ENCODE peak calls at places on chromosomes 1 and 21, in six cellular contexts. One of them, this sample, is unnamed.

GRCh38 chr1:4180066-4180735 is 280.1 kb upstream of the C1orf174 start:
- DNase-seq in Ammon's horn: no peak
- DNase-seq in left ventricle myocardium superior: no peak
- DNase-seq in G401: no peak
- DNase-seq in HT1080: no peak
- DNase-seq in stimulated activated effector memory CD8-positive, alpha-beta T cell treated with anti-CD3 and anti-CD28 coated beads, Interleukin-12 subunit alpha, Interleukin-12 subunit beta, amount 100 ng/mL, for 72 hours: no peak
- DNase-seq in this sample: no peak

GRCh38 chr1:64295566-64295965 is 92.1 kb downstream of the UBE2U start:
- DNase-seq in left ventricle myocardium superior: no peak
- DNase-seq in HT1080: no peak
- DNase-seq in stimulated activated effector memory CD8-positive, alpha-beta T cell treated with anti-CD3 and anti-CD28 coated beads, Interleukin-12 subunit alpha, Interleukin-12 subunit beta, amount 100 ng/mL, for 72 hours: no peak
- DNase-seq in Ammon's horn: no peak
- DNase-seq in G401: no peak
- DNase-seq in this sample: no peak

GRCh38 chr1:174166530-174167328 is 7.4 kb downstream of the RABGAP1L start:
- DNase-seq in G401: no peak
- DNase-seq in left ventricle myocardium superior: no peak
- DNase-seq in stimulated activated effector memory CD8-positive, alpha-beta T cell treated with anti-CD3 and anti-CD28 coated beads, Interleukin-12 subunit alpha, Interleukin-12 subunit beta, amount 100 ng/mL, for 72 hours: no peak
- DNase-seq in Ammon's horn: no peak
- DNase-seq in HT1080: no peak
- DNase-seq in this sample: no peak

GRCh38 chr1:205442051-205442721 is 13.7 kb downstream of the BLACAT1 start:
- DNase-seq in HT1080: no peak
- DNase-seq in Ammon's horn: no peak
- DNase-seq in stimulated activated effector memory CD8-positive, alpha-beta T cell treated with anti-CD3 and anti-CD28 coated beads, Interleukin-12 subunit alpha, Interleukin-12 subunit beta, amount 100 ng/mL, for 72 hours: no peak
- DNase-seq in left ventricle myocardium superior: no peak
- DNase-seq in G401: peak; percentile 62
- DNase-seq in this sample: peak; percentile 62

GRCh38 chr1:30450148-30450817 is 273.1 kb downstream of the MATN1 start:
- DNase-seq in left ventricle myocardium superior: no peak
- DNase-seq in Ammon's horn: no peak
- DNase-seq in stimulated activated effector memory CD8-positive, alpha-beta T cell treated with anti-CD3 and anti-CD28 coated beads, Interleukin-12 subunit alpha, Interleukin-12 subunit beta, amount 100 ng/mL, for 72 hours: peak; percentile 29
- DNase-seq in HT1080: no peak
- DNase-seq in G401: no peak
- DNase-seq in this sample: no peak

GRCh38 chr1:24150228-24151174 is 7.6 kb upstream of the IL22RA1 start:
- DNase-seq in HT1080: peak; percentile 84
- DNase-seq in stimulated activated effector memory CD8-positive, alpha-beta T cell treated with anti-CD3 and anti-CD28 coated beads, Interleukin-12 subunit alpha, Interleukin-12 subunit beta, amount 100 ng/mL, for 72 hours: peak; percentile 96
- DNase-seq in G401: peak; percentile 92
- DNase-seq in Ammon's horn: peak; percentile 88
- DNase-seq in left ventricle myocardium superior: peak; percentile 92
- DNase-seq in this sample: peak; percentile 92

GRCh38 chr21:46214478-46215340 is 13.9 kb downstream of the LSS start:
- DNase-seq in G401: no peak
- DNase-seq in stimulated activated effector memory CD8-positive, alpha-beta T cell treated with anti-CD3 and anti-CD28 coated beads, Interleukin-12 subunit alpha, Interleukin-12 subunit beta, amount 100 ng/mL, for 72 hours: no peak
- DNase-seq in Ammon's horn: no peak
- DNase-seq in left ventricle myocardium superior: no peak
- DNase-seq in HT1080: no peak
- DNase-seq in this sample: peak; percentile 28

GRCh38 chr1:89598450-89599331 is 34.2 kb upstream of the LRRC8C start:
- DNase-seq in Ammon's horn: peak; percentile 63
- DNase-seq in stimulated activated effector memory CD8-positive, alpha-beta T cell treated with anti-CD3 and anti-CD28 coated beads, Interleukin-12 subunit alpha, Interleukin-12 subunit beta, amount 100 ng/mL, for 72 hours: no peak
- DNase-seq in left ventricle myocardium superior: no peak
- DNase-seq in HT1080: peak; percentile 57
- DNase-seq in G401: peak; percentile 54
- DNase-seq in this sample: no peak

GRCh38 chr1:162922196-162922595 is 61.2 kb upstream of the CCDC190 start:
- DNase-seq in stimulated activated effector memory CD8-positive, alpha-beta T cell treated with anti-CD3 and anti-CD28 coated beads, Interleukin-12 subunit alpha, Interleukin-12 subunit beta, amount 100 ng/mL, for 72 hours: no peak
- DNase-seq in left ventricle myocardium superior: no peak
- DNase-seq in HT1080: peak; percentile 67
- DNase-seq in Ammon's horn: no peak
- DNase-seq in G401: no peak
- DNase-seq in this sample: no peak

GRCh38 chr1:51956528-51957509 is 33.7 kb downstream of the RAB3B start:
- DNase-seq in HT1080: peak; percentile 72
- DNase-seq in G401: no peak
- DNase-seq in Ammon's horn: no peak
- DNase-seq in left ventricle myocardium superior: no peak
- DNase-seq in stimulated activated effector memory CD8-positive, alpha-beta T cell treated with anti-CD3 and anti-CD28 coated beads, Interleukin-12 subunit alpha, Interleukin-12 subunit beta, amount 100 ng/mL, for 72 hours: no peak
- DNase-seq in this sample: no peak

GRCh38 chr1:221741364-221741970 is 422 bp downstream of the DUSP10 start:
- DNase-seq in HT1080: no peak
- DNase-seq in G401: no peak
- DNase-seq in left ventricle myocardium superior: peak; percentile 35
- DNase-seq in Ammon's horn: peak; percentile 35
- DNase-seq in stimulated activated effector memory CD8-positive, alpha-beta T cell treated with anti-CD3 and anti-CD28 coated beads, Interleukin-12 subunit alpha, Interleukin-12 subunit beta, amount 100 ng/mL, for 72 hours: peak; percentile 64
- DNase-seq in this sample: peak; percentile 66

GRCh38 chr1:240036526-240036925 is 55.2 kb upstream of the FMN2 start:
- DNase-seq in G401: no peak
- DNase-seq in Ammon's horn: no peak
- DNase-seq in stimulated activated effector memory CD8-positive, alpha-beta T cell treated with anti-CD3 and anti-CD28 coated beads, Interleukin-12 subunit alpha, Interleukin-12 subunit beta, amount 100 ng/mL, for 72 hours: no peak
- DNase-seq in HT1080: no peak
- DNase-seq in left ventricle myocardium superior: no peak
- DNase-seq in this sample: no peak

GRCh38 chr21:38957575-38958340 is 152.0 kb downstream of the ETS2 start:
- DNase-seq in stimulated activated effector memory CD8-positive, alpha-beta T cell treated with anti-CD3 and anti-CD28 coated beads, Interleukin-12 subunit alpha, Interleukin-12 subunit beta, amount 100 ng/mL, for 72 hours: no peak
- DNase-seq in Ammon's horn: no peak
- DNase-seq in left ventricle myocardium superior: no peak
- DNase-seq in G401: no peak
- DNase-seq in HT1080: no peak
- DNase-seq in this sample: no peak

GRCh38 chr1:8706995-8707396 is 110.4 kb downstream of the RERE start:
- DNase-seq in left ventricle myocardium superior: no peak
- DNase-seq in stimulated activated effector memory CD8-positive, alpha-beta T cell treated with anti-CD3 and anti-CD28 coated beads, Interleukin-12 subunit alpha, Interleukin-12 subunit beta, amount 100 ng/mL, for 72 hours: no peak
- DNase-seq in HT1080: no peak
- DNase-seq in Ammon's horn: no peak
- DNase-seq in G401: no peak
- DNase-seq in this sample: no peak

GRCh38 chr1:30748699-30749401 is 8.7 kb downstream of the LAPTM5 start:
- DNase-seq in Ammon's horn: peak; percentile 67
- DNase-seq in HT1080: no peak
- DNase-seq in stimulated activated effector memory CD8-positive, alpha-beta T cell treated with anti-CD3 and anti-CD28 coated beads, Interleukin-12 subunit alpha, Interleukin-12 subunit beta, amount 100 ng/mL, for 72 hours: peak; percentile 63
- DNase-seq in G401: no peak
- DNase-seq in left ventricle myocardium superior: no peak
- DNase-seq in this sample: peak; percentile 45

GRCh38 chr1:101309334-101310221 is 72.8 kb downstream of the S1PR1 start:
- DNase-seq in G401: peak; percentile 77
- DNase-seq in left ventricle myocardium superior: peak; percentile 55
- DNase-seq in HT1080: peak; percentile 34
- DNase-seq in stimulated activated effector memory CD8-positive, alpha-beta T cell treated with anti-CD3 and anti-CD28 coated beads, Interleukin-12 subunit alpha, Interleukin-12 subunit beta, amount 100 ng/mL, for 72 hours: peak; percentile 79
- DNase-seq in Ammon's horn: peak; percentile 84
- DNase-seq in this sample: peak; percentile 72

GRCh38 chr1:5897281-5897680 is 94.9 kb downstream of the NPHP4 start:
- DNase-seq in Ammon's horn: no peak
- DNase-seq in stimulated activated effector memory CD8-positive, alpha-beta T cell treated with anti-CD3 and anti-CD28 coated beads, Interleukin-12 subunit alpha, Interleukin-12 subunit beta, amount 100 ng/mL, for 72 hours: no peak
- DNase-seq in HT1080: no peak
- DNase-seq in G401: no peak
- DNase-seq in left ventricle myocardium superior: no peak
- DNase-seq in this sample: peak; percentile 7

GRCh38 chr1:208028526-208028925 is 117.6 kb upstream of the CD34 start:
- DNase-seq in Ammon's horn: no peak
- DNase-seq in G401: no peak
- DNase-seq in left ventricle myocardium superior: no peak
- DNase-seq in stimulated activated effector memory CD8-positive, alpha-beta T cell treated with anti-CD3 and anti-CD28 coated beads, Interleukin-12 subunit alpha, Interleukin-12 subunit beta, amount 100 ng/mL, for 72 hours: no peak
- DNase-seq in HT1080: no peak
- DNase-seq in this sample: no peak

GRCh38 chr1:244087021-244087560 is 36.0 kb downstream of the ZBTB18 start:
- DNase-seq in stimulated activated effector memory CD8-positive, alpha-beta T cell treated with anti-CD3 and anti-CD28 coated beads, Interleukin-12 subunit alpha, Interleukin-12 subunit beta, amount 100 ng/mL, for 72 hours: no peak
- DNase-seq in Ammon's horn: no peak
- DNase-seq in left ventricle myocardium superior: no peak
- DNase-seq in G401: peak; percentile 83
- DNase-seq in HT1080: no peak
- DNase-seq in this sample: no peak

GRCh38 chr1:14746393-14746792 is 147.9 kb downstream of the KAZN start:
- DNase-seq in left ventricle myocardium superior: no peak
- DNase-seq in Ammon's horn: no peak
- DNase-seq in G401: no peak
- DNase-seq in stimulated activated effector memory CD8-positive, alpha-beta T cell treated with anti-CD3 and anti-CD28 coated beads, Interleukin-12 subunit alpha, Interleukin-12 subunit beta, amount 100 ng/mL, for 72 hours: no peak
- DNase-seq in HT1080: no peak
- DNase-seq in this sample: no peak

GRCh38 chr1:33501774-33502173 is 29.3 kb downstream of the ZSCAN20 start:
- DNase-seq in Ammon's horn: no peak
- DNase-seq in stimulated activated effector memory CD8-positive, alpha-beta T cell treated with anti-CD3 and anti-CD28 coated beads, Interleukin-12 subunit alpha, Interleukin-12 subunit beta, amount 100 ng/mL, for 72 hours: no peak
- DNase-seq in left ventricle myocardium superior: no peak
- DNase-seq in G401: no peak
- DNase-seq in HT1080: no peak
- DNase-seq in this sample: no peak

GRCh38 chr21:43192501-43193081 is 23.8 kb downstream of the CRYAA start:
- DNase-seq in stimulated activated effector memory CD8-positive, alpha-beta T cell treated with anti-CD3 and anti-CD28 coated beads, Interleukin-12 subunit alpha, Interleukin-12 subunit beta, amount 100 ng/mL, for 72 hours: no peak
- DNase-seq in HT1080: no peak
- DNase-seq in G401: peak; percentile 36
- DNase-seq in Ammon's horn: peak; percentile 58
- DNase-seq in left ventricle myocardium superior: no peak
- DNase-seq in this sample: no peak

GRCh38 chr1:116571215-116571919 is 541 bp upstream of the CD58 start:
- DNase-seq in left ventricle myocardium superior: peak; percentile 48
- DNase-seq in G401: no peak
- DNase-seq in stimulated activated effector memory CD8-positive, alpha-beta T cell treated with anti-CD3 and anti-CD28 coated beads, Interleukin-12 subunit alpha, Interleukin-12 subunit beta, amount 100 ng/mL, for 72 hours: peak; percentile 64
- DNase-seq in HT1080: no peak
- DNase-seq in Ammon's horn: no peak
- DNase-seq in this sample: peak; percentile 53

GRCh38 chr1:2376931-2377672 is 14.3 kb downstream of the MORN1 start:
- DNase-seq in stimulated activated effector memory CD8-positive, alpha-beta T cell treated with anti-CD3 and anti-CD28 coated beads, Interleukin-12 subunit alpha, Interleukin-12 subunit beta, amount 100 ng/mL, for 72 hours: no peak
- DNase-seq in G401: no peak
- DNase-seq in HT1080: no peak
- DNase-seq in Ammon's horn: no peak
- DNase-seq in left ventricle myocardium superior: peak; percentile 19
- DNase-seq in this sample: peak; percentile 38

GRCh38 chr1:181083842-181084605 is 4.5 kb upstream of the IER5 start:
- DNase-seq in left ventricle myocardium superior: peak; percentile 30
- DNase-seq in stimulated activated effector memory CD8-positive, alpha-beta T cell treated with anti-CD3 and anti-CD28 coated beads, Interleukin-12 subunit alpha, Interleukin-12 subunit beta, amount 100 ng/mL, for 72 hours: no peak
- DNase-seq in Ammon's horn: peak; percentile 58
- DNase-seq in G401: peak; percentile 47
- DNase-seq in HT1080: peak; percentile 55
- DNase-seq in this sample: peak; percentile 62

GRCh38 chr1:1361982-1362423 is 3.6 kb upstream of the MXRA8 start:
- DNase-seq in G401: no peak
- DNase-seq in stimulated activated effector memory CD8-positive, alpha-beta T cell treated with anti-CD3 and anti-CD28 coated beads, Interleukin-12 subunit alpha, Interleukin-12 subunit beta, amount 100 ng/mL, for 72 hours: no peak
- DNase-seq in left ventricle myocardium superior: peak; percentile 76
- DNase-seq in Ammon's horn: no peak
- DNase-seq in HT1080: no peak
- DNase-seq in this sample: no peak

GRCh38 chr1:184802739-184803492 is 48.3 kb upstream of the EDEM3 start:
- DNase-seq in stimulated activated effector memory CD8-positive, alpha-beta T cell treated with anti-CD3 and anti-CD28 coated beads, Interleukin-12 subunit alpha, Interleukin-12 subunit beta, amount 100 ng/mL, for 72 hours: no peak
- DNase-seq in G401: no peak
- DNase-seq in Ammon's horn: no peak
- DNase-seq in left ventricle myocardium superior: no peak
- DNase-seq in HT1080: no peak
- DNase-seq in this sample: no peak

GRCh38 chr1:73886721-73887120 is 311.3 kb downstream of the LRRIQ3 start:
- DNase-seq in left ventricle myocardium superior: no peak
- DNase-seq in HT1080: no peak
- DNase-seq in Ammon's horn: no peak
- DNase-seq in G401: peak; percentile 99
- DNase-seq in stimulated activated effector memory CD8-positive, alpha-beta T cell treated with anti-CD3 and anti-CD28 coated beads, Interleukin-12 subunit alpha, Interleukin-12 subunit beta, amount 100 ng/mL, for 72 hours: no peak
- DNase-seq in this sample: no peak

GRCh38 chr1:224486801-224487583 is 52.4 kb upstream of the WDR26 start:
- DNase-seq in left ventricle myocardium superior: no peak
- DNase-seq in G401: no peak
- DNase-seq in stimulated activated effector memory CD8-positive, alpha-beta T cell treated with anti-CD3 and anti-CD28 coated beads, Interleukin-12 subunit alpha, Interleukin-12 subunit beta, amount 100 ng/mL, for 72 hours: no peak
- DNase-seq in Ammon's horn: no peak
- DNase-seq in HT1080: no peak
- DNase-seq in this sample: no peak

GRCh38 chr1:161733526-161733925 is 12.2 kb downstream of the FCRLB start:
- DNase-seq in Ammon's horn: no peak
- DNase-seq in left ventricle myocardium superior: no peak
- DNase-seq in HT1080: peak; percentile 88
- DNase-seq in G401: no peak
- DNase-seq in stimulated activated effector memory CD8-positive, alpha-beta T cell treated with anti-CD3 and anti-CD28 coated beads, Interleukin-12 subunit alpha, Interleukin-12 subunit beta, amount 100 ng/mL, for 72 hours: no peak
- DNase-seq in this sample: no peak

GRCh38 chr1:207911983-207912760 is 1.2 kb upstream of the CD34 start:
- DNase-seq in Ammon's horn: no peak
- DNase-seq in G401: no peak
- DNase-seq in left ventricle myocardium superior: no peak
- DNase-seq in stimulated activated effector memory CD8-positive, alpha-beta T cell treated with anti-CD3 and anti-CD28 coated beads, Interleukin-12 subunit alpha, Interleukin-12 subunit beta, amount 100 ng/mL, for 72 hours: peak; percentile 40
- DNase-seq in HT1080: no peak
- DNase-seq in this sample: no peak

GRCh38 chr21:45981641-45982255 is at the start of gene COL6A1:
- DNase-seq in left ventricle myocardium superior: peak; percentile 84
- DNase-seq in HT1080: peak; percentile 58
- DNase-seq in stimulated activated effector memory CD8-positive, alpha-beta T cell treated with anti-CD3 and anti-CD28 coated beads, Interleukin-12 subunit alpha, Interleukin-12 subunit beta, amount 100 ng/mL, for 72 hours: peak; percentile 73
- DNase-seq in Ammon's horn: peak; percentile 62
- DNase-seq in G401: no peak
- DNase-seq in this sample: peak; percentile 70

GRCh38 chr1:26111530-26112406 is at the start of gene PDIK1L:
- DNase-seq in left ventricle myocardium superior: peak; percentile 98
- DNase-seq in Ammon's horn: peak; percentile 92
- DNase-seq in G401: peak; percentile 90
- DNase-seq in HT1080: peak; percentile 91
- DNase-seq in stimulated activated effector memory CD8-positive, alpha-beta T cell treated with anti-CD3 and anti-CD28 coated beads, Interleukin-12 subunit alpha, Interleukin-12 subunit beta, amount 100 ng/mL, for 72 hours: peak; percentile 93
- DNase-seq in this sample: peak; percentile 96

GRCh38 chr1:5740865-5741860 is 251.1 kb downstream of the NPHP4 start:
- DNase-seq in left ventricle myocardium superior: no peak
- DNase-seq in stimulated activated effector memory CD8-positive, alpha-beta T cell treated with anti-CD3 and anti-CD28 coated beads, Interleukin-12 subunit alpha, Interleukin-12 subunit beta, amount 100 ng/mL, for 72 hours: no peak
- DNase-seq in Ammon's horn: no peak
- DNase-seq in G401: no peak
- DNase-seq in HT1080: no peak
- DNase-seq in this sample: peak; percentile 15

GRCh38 chr1:97245682-97246081 is 524.1 kb downstream of the PTBP2 start:
- DNase-seq in stimulated activated effector memory CD8-positive, alpha-beta T cell treated with anti-CD3 and anti-CD28 coated beads, Interleukin-12 subunit alpha, Interleukin-12 subunit beta, amount 100 ng/mL, for 72 hours: no peak
- DNase-seq in HT1080: no peak
- DNase-seq in left ventricle myocardium superior: no peak
- DNase-seq in G401: no peak
- DNase-seq in Ammon's horn: no peak
- DNase-seq in this sample: no peak

This sample was measured in lower lobe of right lung.